ENCODE peak calls at places on chromosome 3, in eight cellular contexts. One of them, this sample, is unnamed.
A peak's percentile ranks its signal among the peaks of the same experiment; 100 is the strongest.

GRCh38 chr3:73719877-73720276 is 95.1 kb upstream of the PDZRN3 start:
- DNase-seq in OCI-LY7: no peak
- DNase-seq in foreskin fibroblast: peak; percentile 29
- DNase-seq in astrocyte of the spinal cord: peak; percentile 30
- DNase-seq in GM23338: no peak
- DNase-seq in GM13976: no peak
- DNase-seq in psoas muscle: no peak
- DNase-seq in nephron progenitor cell: no peak
- DNase-seq in this sample: no peak

GRCh38 chr3:50415066-50415465 is 55.7 kb upstream of the TMEM115 start:
- DNase-seq in OCI-LY7: no peak
- DNase-seq in foreskin fibroblast: no peak
- DNase-seq in astrocyte of the spinal cord: no peak
- DNase-seq in GM23338: peak; percentile 70
- DNase-seq in GM13976: no peak
- DNase-seq in psoas muscle: no peak
- DNase-seq in nephron progenitor cell: no peak
- DNase-seq in this sample: no peak

GRCh38 chr3:116886202-116886893 is 176.8 kb downstream of the TUSC7 start:
- DNase-seq in OCI-LY7: peak; percentile 56
- DNase-seq in foreskin fibroblast: no peak
- DNase-seq in astrocyte of the spinal cord: no peak
- DNase-seq in GM23338: no peak
- DNase-seq in GM13976: peak; percentile 8
- DNase-seq in psoas muscle: no peak
- DNase-seq in nephron progenitor cell: no peak
- DNase-seq in this sample: no peak

GRCh38 chr3:159488657-159489056 is 500.0 kb upstream of the IL12A start:
- DNase-seq in OCI-LY7: no peak
- DNase-seq in foreskin fibroblast: no peak
- DNase-seq in astrocyte of the spinal cord: no peak
- DNase-seq in GM23338: no peak
- DNase-seq in GM13976: no peak
- DNase-seq in psoas muscle: no peak
- DNase-seq in nephron progenitor cell: no peak
- DNase-seq in this sample: no peak

GRCh38 chr3:157669403-157669802 is 166.2 kb upstream of the VEPH1 start:
- DNase-seq in OCI-LY7: no peak
- DNase-seq in foreskin fibroblast: peak; percentile 10
- DNase-seq in astrocyte of the spinal cord: no peak
- DNase-seq in GM23338: no peak
- DNase-seq in GM13976: no peak
- DNase-seq in psoas muscle: no peak
- DNase-seq in nephron progenitor cell: no peak
- DNase-seq in this sample: no peak

GRCh38 chr3:173826901-173827609 is 429.5 kb downstream of the NLGN1 start:
- DNase-seq in OCI-LY7: no peak
- DNase-seq in foreskin fibroblast: peak; percentile 18
- DNase-seq in astrocyte of the spinal cord: peak; percentile 81
- DNase-seq in GM23338: no peak
- DNase-seq in GM13976: no peak
- DNase-seq in psoas muscle: no peak
- DNase-seq in nephron progenitor cell: no peak
- DNase-seq in this sample: no peak

GRCh38 chr3:32176989-32177701 is 61.3 kb upstream of the CMTM8 start:
- DNase-seq in OCI-LY7: peak; percentile 67
- DNase-seq in foreskin fibroblast: peak; percentile 59
- DNase-seq in astrocyte of the spinal cord: peak; percentile 64
- DNase-seq in GM23338: peak; percentile 87
- DNase-seq in GM13976: peak; percentile 52
- DNase-seq in psoas muscle: no peak
- DNase-seq in nephron progenitor cell: peak; percentile 60
- DNase-seq in this sample: no peak

GRCh38 chr3:194690501-194691372 is 5.1 kb downstream of the FAM43A start:
- DNase-seq in OCI-LY7: peak; percentile 62
- DNase-seq in foreskin fibroblast: no peak
- DNase-seq in astrocyte of the spinal cord: peak; percentile 34
- DNase-seq in GM23338: no peak
- DNase-seq in GM13976: no peak
- DNase-seq in psoas muscle: no peak
- DNase-seq in nephron progenitor cell: no peak
- DNase-seq in this sample: no peak

GRCh38 chr3:156633335-156633734 is 41.1 kb upstream of the TIPARP start:
- DNase-seq in OCI-LY7: no peak
- DNase-seq in foreskin fibroblast: peak; percentile 88
- DNase-seq in astrocyte of the spinal cord: peak; percentile 69
- DNase-seq in GM23338: no peak
- DNase-seq in GM13976: no peak
- DNase-seq in psoas muscle: no peak
- DNase-seq in nephron progenitor cell: no peak
- DNase-seq in this sample: no peak

GRCh38 chr3:47780727-47781325 is 867 bp downstream of the SMARCC1 start:
- DNase-seq in OCI-LY7: no peak
- DNase-seq in foreskin fibroblast: no peak
- DNase-seq in astrocyte of the spinal cord: peak; percentile 56
- DNase-seq in GM23338: no peak
- DNase-seq in GM13976: no peak
- DNase-seq in psoas muscle: no peak
- DNase-seq in nephron progenitor cell: no peak
- DNase-seq in this sample: no peak

GRCh38 chr3:164550857-164551256 is 527.4 kb downstream of the SI start:
- DNase-seq in OCI-LY7: no peak
- DNase-seq in foreskin fibroblast: no peak
- DNase-seq in astrocyte of the spinal cord: no peak
- DNase-seq in GM23338: peak; percentile 60
- DNase-seq in GM13976: no peak
- DNase-seq in psoas muscle: no peak
- DNase-seq in nephron progenitor cell: no peak
- DNase-seq in this sample: no peak

GRCh38 chr3:122975163-122975923 is 52.2 kb downstream of the SEMA5B start:
- DNase-seq in OCI-LY7: peak; percentile 53
- DNase-seq in foreskin fibroblast: peak; percentile 16
- DNase-seq in astrocyte of the spinal cord: peak; percentile 80
- DNase-seq in GM23338: no peak
- DNase-seq in GM13976: no peak
- DNase-seq in psoas muscle: peak; percentile 53
- DNase-seq in nephron progenitor cell: peak; percentile 40
- DNase-seq in this sample: no peak

GRCh38 chr3:9340450-9341009 is 22.3 kb upstream of the THUMPD3 start:
- DNase-seq in OCI-LY7: no peak
- DNase-seq in foreskin fibroblast: peak; percentile 82
- DNase-seq in astrocyte of the spinal cord: peak; percentile 57
- DNase-seq in GM23338: no peak
- DNase-seq in GM13976: no peak
- DNase-seq in psoas muscle: no peak
- DNase-seq in nephron progenitor cell: no peak
- DNase-seq in this sample: no peak

GRCh38 chr3:32603064-32603463 is 32.4 kb upstream of the DYNC1LI1 start:
- DNase-seq in OCI-LY7: no peak
- DNase-seq in foreskin fibroblast: no peak
- DNase-seq in astrocyte of the spinal cord: no peak
- DNase-seq in GM23338: no peak
- DNase-seq in GM13976: no peak
- DNase-seq in psoas muscle: no peak
- DNase-seq in nephron progenitor cell: no peak
- DNase-seq in this sample: no peak

GRCh38 chr3:10286596-10287295 is 6.0 kb downstream of the GHRL start:
- DNase-seq in OCI-LY7: peak; percentile 69
- DNase-seq in foreskin fibroblast: peak; percentile 44
- DNase-seq in astrocyte of the spinal cord: peak; percentile 83
- DNase-seq in GM23338: peak; percentile 56
- DNase-seq in GM13976: peak; percentile 53
- DNase-seq in psoas muscle: no peak
- DNase-seq in nephron progenitor cell: no peak
- DNase-seq in this sample: no peak

GRCh38 chr3:25747033-25747432 is 36.2 kb downstream of the NGLY1 start:
- DNase-seq in OCI-LY7: no peak
- DNase-seq in foreskin fibroblast: no peak
- DNase-seq in astrocyte of the spinal cord: peak; percentile 23
- DNase-seq in GM23338: no peak
- DNase-seq in GM13976: no peak
- DNase-seq in psoas muscle: no peak
- DNase-seq in nephron progenitor cell: no peak
- DNase-seq in this sample: no peak

GRCh38 chr3:20668411-20668810 is 482.4 kb upstream of the SGO1 start:
- DNase-seq in OCI-LY7: peak; percentile 2
- DNase-seq in foreskin fibroblast: no peak
- DNase-seq in astrocyte of the spinal cord: no peak
- DNase-seq in GM23338: peak; percentile 79
- DNase-seq in GM13976: no peak
- DNase-seq in psoas muscle: no peak
- DNase-seq in nephron progenitor cell: no peak
- DNase-seq in this sample: no peak

GRCh38 chr3:169581633-169582032 is 81.9 kb downstream of the MECOM start:
- DNase-seq in OCI-LY7: no peak
- DNase-seq in foreskin fibroblast: peak; percentile 25
- DNase-seq in astrocyte of the spinal cord: peak; percentile 8
- DNase-seq in GM23338: no peak
- DNase-seq in GM13976: no peak
- DNase-seq in psoas muscle: no peak
- DNase-seq in nephron progenitor cell: no peak
- DNase-seq in this sample: no peak

GRCh38 chr3:33954956-33955355 is 156.5 kb downstream of the PDCD6IP start:
- DNase-seq in OCI-LY7: peak; percentile 43
- DNase-seq in foreskin fibroblast: no peak
- DNase-seq in astrocyte of the spinal cord: no peak
- DNase-seq in GM23338: no peak
- DNase-seq in GM13976: no peak
- DNase-seq in psoas muscle: no peak
- DNase-seq in nephron progenitor cell: no peak
- DNase-seq in this sample: no peak

GRCh38 chr3:155984791-155985417 is 114.5 kb downstream of the GMPS start:
- DNase-seq in OCI-LY7: no peak
- DNase-seq in foreskin fibroblast: no peak
- DNase-seq in astrocyte of the spinal cord: no peak
- DNase-seq in GM23338: no peak
- DNase-seq in GM13976: no peak
- DNase-seq in psoas muscle: no peak
- DNase-seq in nephron progenitor cell: no peak
- DNase-seq in this sample: no peak

GRCh38 chr3:129016725-129017530 is 15.8 kb downstream of the EFCC1 start:
- DNase-seq in OCI-LY7: peak; percentile 51
- DNase-seq in foreskin fibroblast: no peak
- DNase-seq in astrocyte of the spinal cord: no peak
- DNase-seq in GM23338: no peak
- DNase-seq in GM13976: peak; percentile 81
- DNase-seq in psoas muscle: peak; percentile 69
- DNase-seq in nephron progenitor cell: no peak
- DNase-seq in this sample: peak; percentile 49

GRCh38 chr3:188974856-188975611 is 196.7 kb upstream of the TPRG1 start:
- DNase-seq in OCI-LY7: no peak
- DNase-seq in foreskin fibroblast: peak; percentile 45
- DNase-seq in astrocyte of the spinal cord: peak; percentile 86
- DNase-seq in GM23338: no peak
- DNase-seq in GM13976: no peak
- DNase-seq in psoas muscle: no peak
- DNase-seq in nephron progenitor cell: no peak
- DNase-seq in this sample: no peak

GRCh38 chr3:96510334-96510733 is 304.1 kb upstream of the EPHA6 start:
- DNase-seq in OCI-LY7: no peak
- DNase-seq in foreskin fibroblast: no peak
- DNase-seq in astrocyte of the spinal cord: no peak
- DNase-seq in GM23338: peak; percentile 2
- DNase-seq in GM13976: no peak
- DNase-seq in psoas muscle: no peak
- DNase-seq in nephron progenitor cell: no peak
- DNase-seq in this sample: no peak

GRCh38 chr3:149554826-149555225 is 80.3 kb downstream of the TM4SF4 start:
- DNase-seq in OCI-LY7: no peak
- DNase-seq in foreskin fibroblast: peak; percentile 74
- DNase-seq in astrocyte of the spinal cord: peak; percentile 90
- DNase-seq in GM23338: no peak
- DNase-seq in GM13976: no peak
- DNase-seq in psoas muscle: no peak
- DNase-seq in nephron progenitor cell: no peak
- DNase-seq in this sample: no peak

GRCh38 chr3:36894924-36895323 is 49.9 kb downstream of the TRANK1 start:
- DNase-seq in OCI-LY7: peak; percentile 59
- DNase-seq in foreskin fibroblast: no peak
- DNase-seq in astrocyte of the spinal cord: no peak
- DNase-seq in GM23338: no peak
- DNase-seq in GM13976: no peak
- DNase-seq in psoas muscle: no peak
- DNase-seq in nephron progenitor cell: no peak
- DNase-seq in this sample: no peak

GRCh38 chr3:126659915-126660886 is 5.3 kb upstream of the TXNRD3 start:
- DNase-seq in OCI-LY7: no peak
- DNase-seq in foreskin fibroblast: no peak
- DNase-seq in astrocyte of the spinal cord: no peak
- DNase-seq in GM23338: peak; percentile 74
- DNase-seq in GM13976: no peak
- DNase-seq in psoas muscle: no peak
- DNase-seq in nephron progenitor cell: no peak
- DNase-seq in this sample: no peak
- TF ChIP-seq CTCF in OCI-LY7: peak; percentile 16
- TF ChIP-seq CTCF in foreskin fibroblast: peak; percentile 6
- TF ChIP-seq CTCF in astrocyte of the spinal cord: peak; percentile 20
- TF ChIP-seq CTCF in GM23338: peak; percentile 43
- TF ChIP-seq CTCF in GM13976: no peak
- TF ChIP-seq CTCF in psoas muscle: peak; percentile 12
- TF ChIP-seq CTCF in nephron progenitor cell: no peak
- TF ChIP-seq CTCF in this sample: no peak

GRCh38 chr3:7025581-7026300 is 164.8 kb downstream of the GRM7 start:
- DNase-seq in OCI-LY7: no peak
- DNase-seq in foreskin fibroblast: no peak
- DNase-seq in astrocyte of the spinal cord: no peak
- DNase-seq in GM23338: no peak
- DNase-seq in GM13976: no peak
- DNase-seq in psoas muscle: no peak
- DNase-seq in nephron progenitor cell: no peak
- DNase-seq in this sample: no peak
- TF ChIP-seq CTCF in OCI-LY7: no peak
- TF ChIP-seq CTCF in foreskin fibroblast: no peak
- TF ChIP-seq CTCF in astrocyte of the spinal cord: no peak
- TF ChIP-seq CTCF in GM23338: no peak
- TF ChIP-seq CTCF in GM13976: no peak
- TF ChIP-seq CTCF in psoas muscle: no peak
- TF ChIP-seq CTCF in nephron progenitor cell: no peak
- TF ChIP-seq CTCF in this sample: no peak

GRCh38 chr3:127590593-127591477 is at the start of gene TPRA1:
- DNase-seq in OCI-LY7: peak; percentile 98
- DNase-seq in foreskin fibroblast: peak; percentile 93
- DNase-seq in astrocyte of the spinal cord: peak; percentile 98
- DNase-seq in GM23338: peak; percentile 98
- DNase-seq in GM13976: peak; percentile 97
- DNase-seq in psoas muscle: peak; percentile 94
- DNase-seq in nephron progenitor cell: peak; percentile 81
- DNase-seq in this sample: peak; percentile 79
- TF ChIP-seq CTCF in OCI-LY7: peak; percentile 57
- TF ChIP-seq CTCF in foreskin fibroblast: peak; percentile 4
- TF ChIP-seq CTCF in astrocyte of the spinal cord: no peak
- TF ChIP-seq CTCF in GM23338: no peak
- TF ChIP-seq CTCF in GM13976: peak; percentile 55
- TF ChIP-seq CTCF in psoas muscle: no peak
- TF ChIP-seq CTCF in nephron progenitor cell: no peak
- TF ChIP-seq CTCF in this sample: no peak

DNA sequence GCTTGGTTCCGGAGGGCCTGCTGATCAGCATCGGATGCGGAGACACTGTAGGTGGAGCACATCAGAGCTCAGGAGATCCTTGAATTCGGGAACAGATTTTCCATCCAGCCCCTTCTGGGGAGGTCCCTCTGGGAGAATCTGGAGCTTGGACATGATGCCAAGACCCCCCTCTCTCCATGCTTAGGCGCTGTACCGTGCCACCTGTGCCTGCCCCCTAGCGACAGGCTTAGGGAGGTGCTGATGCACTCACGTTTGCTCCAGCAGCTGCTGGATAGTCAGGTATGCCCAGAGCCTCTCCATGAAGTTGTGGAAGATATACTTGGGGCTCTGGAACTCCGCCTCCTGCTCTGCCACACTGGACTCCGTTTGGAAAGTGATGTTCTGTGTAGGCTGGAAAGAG is 9.7 kb downstream of the ITIH4 start:
- DNase-seq in OCI-LY7: peak; percentile 52
- DNase-seq in foreskin fibroblast: no peak
- DNase-seq in astrocyte of the spinal cord: peak; percentile 17
- DNase-seq in GM23338: peak; percentile 83
- DNase-seq in GM13976: peak; percentile 75
- DNase-seq in psoas muscle: no peak
- DNase-seq in nephron progenitor cell: peak; percentile 52
- DNase-seq in this sample: no peak
- TF ChIP-seq CTCF in OCI-LY7: peak; percentile 77
- TF ChIP-seq CTCF in foreskin fibroblast: peak; percentile 57
- TF ChIP-seq CTCF in astrocyte of the spinal cord: peak; percentile 76
- TF ChIP-seq CTCF in GM23338: peak; percentile 80
- TF ChIP-seq CTCF in GM13976: peak; percentile 49
- TF ChIP-seq CTCF in psoas muscle: peak; percentile 45
- TF ChIP-seq CTCF in nephron progenitor cell: peak; percentile 69
- TF ChIP-seq CTCF in this sample: no peak

This sample was measured in activated B cell treated with CpG ODN at 0.5 μM for 24 hours.